ENCODE peak calls at places on chromosomes 13 and 19, in seven cellular contexts. N is stimulated activated CD8-positive, alpha-beta memory T cell treated with anti-CD3 and anti-CD28 coated beads, Interleukin-7, amount 100 ng/mL, for 1 hour; J is left lung; R is NCI-H1417; L is iris pigment epithelial cell; V is tibial artery; U is activated CD4-positive, alpha-beta T cell treated with anti-CD3 and anti-CD28 coated beads, Interleukin-2, amount 50 U/mL, for 24 hours. G is an unnamed sample.

GRCh38 chr19:48250290-48251025 is 5.3 kb downstream of the CARD8 start:
- DNase-seq in N (no peak), J (no peak), R (no peak), L (no peak), V (no peak), U (no peak), G (no peak)

GRCh38 chr13:91572439-91572838 is 174.0 kb downstream of the GPC5 start:
- DNase-seq in N (no peak), J (no peak), R (no peak), L (peak), V (no peak), U (no peak), G (no peak)

GRCh38 chr19:42216653-42217521 is 590 bp downstream of the DEDD2 start:
- DNase-seq in N (no peak), J (peak), R (peak), L (peak), V (peak), U (no peak), G (no peak)

GRCh38 chr13:73293902-73294523 is 235.2 kb downstream of the KLF5 start:
- DNase-seq in N (no peak), J (no peak), R (no peak), L (no peak), V (no peak), U (no peak), G (no peak)

GRCh38 chr13:99969934-99970760 is 1.4 kb downstream of the ZIC5 start:
- DNase-seq in N (no peak), J (peak), R (peak), L (no peak), V (no peak), U (no peak), G (no peak)

GRCh38 chr19:42540071-42540553 is 11.8 kb upstream of the CEACAM1 start:
- DNase-seq in N (no peak), J (no peak), R (no peak), L (no peak), V (no peak), U (no peak), G (no peak)

GRCh38 chr19:52086481-52086880 is 9.1 kb downstream of the ZNF841 start:
- DNase-seq in N (no peak), J (no peak), R (no peak), L (peak), V (no peak), U (no peak), G (no peak)

GRCh38 chr13:64538711-64539110 is 2691.4 kb downstream of the PCDH9 start:
- DNase-seq in N (no peak), J (no peak), R (no peak), L (peak), V (no peak), U (no peak), G (no peak)

GRCh38 chr19:15313649-15314279 is 18.6 kb downstream of the BRD4 start:
- DNase-seq in N (no peak), J (no peak), R (no peak), L (no peak), V (peak), U (no peak), G (no peak)

GRCh38 chr19:1511318-1511988 is 1.4 kb downstream of the ADAMTSL5 start:
- DNase-seq in N (no peak), J (peak), R (no peak), L (no peak), V (no peak), U (no peak), G (no peak)

GRCh38 chr19:8806661-8807060 is 25.4 kb downstream of the ZNF558 start:
- DNase-seq in N (no peak), J (no peak), R (no peak), L (no peak), V (no peak), U (no peak), G (no peak)

GRCh38 chr13:40069173-40070044 is 413.9 kb downstream of the COG6 start:
- DNase-seq in N (peak), J (no peak), R (no peak), L (peak), V (peak), U (peak), G (peak)

GRCh38 chr19:35279985-35280821 is 2.1 kb upstream of the HAMP start:
- DNase-seq in N (no peak), J (no peak), R (no peak), L (no peak), V (no peak), U (no peak), G (no peak)

GRCh38 chr19:10517760-10518443 is 655 bp upstream of the S1PR5 start:
- DNase-seq in N (no peak), J (no peak), R (peak), L (peak), V (no peak), U (no peak), G (no peak)

GRCh38 chr13:101706651-101707050 is 254.2 kb downstream of the ITGBL1 start:
- DNase-seq in N (no peak), J (no peak), R (no peak), L (peak), V (no peak), U (no peak), G (peak)

GRCh38 chr13:45521292-45521691 is 56.6 kb downstream of the COG3 start:
- DNase-seq in N (no peak), J (no peak), R (no peak), L (peak), V (no peak), U (no peak), G (peak)

G was measured in pons.